ENCODE peak calls at places on chromosomes 3 and 15, in five cellular contexts. H, V, N, Y and G are unnamed samples.

GRCh38 chr3:106578911-106579310 is 710.1 kb upstream of the CBLB start:
- DNase-seq in H (no peak), V (no peak), N (no peak), Y (no peak), G (no peak)

GRCh38 chr3:129597087-129597791 is 9.2 kb downstream of the PLXND1 start:
- DNase-seq in H (no peak), V (no peak), N (no peak), Y (no peak), G (no peak)

GRCh38 chr3:33113772-33114621 is at the start of gene CRTAP:
- DNase-seq in H (peak; percentile 97), V (peak; percentile 54), N (peak; percentile 96), Y (peak; percentile 96), G (peak; percentile 71)

GRCh38 chr3:43759297-43759782 is 68.6 kb downstream of the ABHD5 start:
- DNase-seq in H (no peak), V (no peak), N (peak; percentile 40), Y (no peak), G (no peak)

GRCh38 chr15:64019764-64020163 is 26.5 kb downstream of the DAPK2 start:
- DNase-seq in H (no peak), V (no peak), N (no peak), Y (peak; percentile 76), G (no peak)

GRCh38 chr3:121834079-121834730 is 655 bp downstream of the IQCB1 start:
- DNase-seq in H (no peak), V (peak; percentile 11), N (no peak), Y (peak; percentile 24), G (peak; percentile 7)

GRCh38 chr15:92770641-92771040 is 115.1 kb upstream of the FAM174B start:
- DNase-seq in H (peak; percentile 44), V (no peak), N (no peak), Y (no peak), G (no peak)

GRCh38 chr15:75024102-75024636 is 779 bp downstream of the PPCDC start:
- DNase-seq in H (no peak), V (peak; percentile 34), N (no peak), Y (peak; percentile 46), G (peak; percentile 61)

GRCh38 chr3:116770815-116771450 is 61.4 kb downstream of the TUSC7 start:
- DNase-seq in H (peak; percentile 86), V (peak; percentile 16), N (peak; percentile 59), Y (peak; percentile 82), G (peak; percentile 19)

GRCh38 chr15:55327392-55327791 is 8.4 kb downstream of the PIGB start:
- DNase-seq in H (no peak), V (no peak), N (no peak), Y (no peak), G (no peak)

GRCh38 chr3:52190294-52190841 is 7.6 kb upstream of the ALAS1 start:
- DNase-seq in H (no peak), V (no peak), N (peak; percentile 56), Y (no peak), G (no peak)

GRCh38 chr3:134627831-134628230 is 23.0 kb downstream of the KY start:
- DNase-seq in H (no peak), V (no peak), N (no peak), Y (peak; percentile 18), G (no peak)

GRCh38 chr3:123150449-123150954 is 51.2 kb upstream of the SEC22A start:
- DNase-seq in H (peak; percentile 62), V (no peak), N (no peak), Y (no peak), G (no peak)

GRCh38 chr3:109921509-109921908 is 584.2 kb upstream of the DPPA4 start:
- DNase-seq in H (no peak), V (no peak), N (no peak), Y (no peak), G (no peak)